ENCODE peak calls at places on chromosomes 5 and 9, in six cellular contexts. Y is heart right ventricle, R is left colon, U is ascending aorta, T is HTR-8/SVneo, S is NCI-H187. E is an unnamed sample.

GRCh38 chr9:113934826-113935676 is 58.9 kb downstream of the ZNF618 start:
- DNase-seq in Y (no peak), R (no peak), U (no peak), T (no peak), S (no peak), E (no peak)

GRCh38 chr9:126295516-126295915 is 31.1 kb upstream of the MVB12B start:
- DNase-seq in Y (no peak), R (no peak), U (no peak), T (no peak), S (no peak), E (no peak)

GRCh38 chr5:157575096-157575872 is at the start of gene ADAM19:
- DNase-seq in Y (peak), R (peak), U (no peak), T (peak), S (no peak), E (peak)

GRCh38 chr5:35285011-35285410 is 54.7 kb upstream of the PRLR start:
- DNase-seq in Y (no peak), R (no peak), U (no peak), T (no peak), S (no peak), E (no peak)

GRCh38 chr9:99416007-99416406 is 193.9 kb downstream of the SEC61B start:
- DNase-seq in Y (no peak), R (no peak), U (no peak), T (no peak), S (no peak), E (no peak)

GRCh38 chr5:151168602-151169344 is 11.2 kb upstream of the ANXA6 start:
- DNase-seq in Y (no peak), R (no peak), U (no peak), T (no peak), S (no peak), E (no peak)

GRCh38 chr5:134177197-134178171 is 734 bp upstream of the SKP1 start:
- DNase-seq in Y (peak), R (peak), U (no peak), T (peak), S (peak), E (peak)

GRCh38 chr5:134506054-134507039 is 19.1 kb upstream of the JADE2 start:
- DNase-seq in Y (peak), R (peak), U (no peak), T (peak), S (no peak), E (peak)